ENCODE peak calls at places on chromosome 14, in four cellular contexts. Y is uterus, E is mucosa of descending colon, P is Caco-2. N is an unnamed sample.

GRCh38 chr14:80965041-80965440 is 9.6 kb downstream of the TSHR start:
- DNase-seq in E (no peak), Y (no peak), P (no peak), N (no peak)

GRCh38 chr14:88005978-88006851 is 1.3 kb downstream of the GPR65 start:
- DNase-seq in E (no peak), Y (no peak), P (no peak), N (no peak)

GRCh38 chr14:57390037-57390805 is at the start of gene NAA30:
- DNase-seq in Y (peak; percentile 90), E (peak; percentile 97), P (peak; percentile 96), N (peak; percentile 96)

GRCh38 chr14:27845241-27845850 is 921.2 kb upstream of the FOXG1 start:
- DNase-seq in P (no peak), Y (no peak), E (peak; percentile 43), N (peak; percentile 44)

GRCh38 chr14:57943541-57943940 is 77.6 kb upstream of the SLC35F4 start:
- DNase-seq in E (no peak), Y (no peak), P (no peak), N (no peak)

GRCh38 chr14:69439516-69440270 is 41.2 kb downstream of the SLC39A9 start:
- DNase-seq in E (no peak), Y (no peak), P (no peak), N (no peak)

GRCh38 chr14:93113678-93114067 is 2.1 kb downstream of the ITPK1 start:
- DNase-seq in Y (no peak), E (no peak), P (no peak), N (no peak)

GRCh38 chr14:63050694-63051093 is 5.4 kb upstream of the KCNH5 start:
- DNase-seq in P (no peak), E (no peak), Y (no peak), N (no peak)

GRCh38 chr14:35384386-35385041 is 20.0 kb downstream of the NFKBIA start:
- DNase-seq in E (peak; percentile 76), Y (peak; percentile 88), P (peak; percentile 46), N (peak; percentile 91)

GRCh38 chr14:91119556-91120311 is 5.9 kb downstream of the DGLUCY start:
- DNase-seq in P (no peak), E (no peak), Y (no peak), N (peak; percentile 80)

GRCh38 chr14:76377675-76378074 is 1.7 kb downstream of the ESRRB start:
- DNase-seq in P (no peak), Y (no peak), E (no peak), N (no peak)

GRCh38 chr14:52267501-52268190 is at the start of gene PTGDR:
- DNase-seq in Y (no peak), P (no peak), E (peak; percentile 87), N (peak; percentile 23)

GRCh38 chr14:96098309-96098998 is 59.3 kb downstream of the C14orf132 start:
- DNase-seq in P (peak; percentile 74), E (no peak), Y (peak; percentile 19), N (no peak)

GRCh38 chr14:64931123-64931522 is 11.4 kb downstream of the GPX2 start:
- DNase-seq in P (no peak), Y (no peak), E (no peak), N (no peak)

GRCh38 chr14:66105819-66106218 is 380.4 kb upstream of the CCDC196 start:
- DNase-seq in E (no peak), P (no peak), Y (no peak), N (no peak)

GRCh38 chr14:103594265-103594664 is 31.5 kb downstream of the COA8 start:
- DNase-seq in P (no peak), E (no peak), Y (no peak), N (no peak)

GRCh38 chr14:55600784-55601561 is 21.0 kb downstream of the KTN1 start:
- DNase-seq in P (no peak), E (no peak), Y (no peak), N (no peak)

GRCh38 chr14:34646570-34647255 is 16.8 kb upstream of the SNX6 start:
- DNase-seq in P (no peak), E (no peak), Y (no peak), N (no peak)

GRCh38 chr14:73393375-73393774 is 65.0 kb downstream of the NUMB start:
- DNase-seq in E (no peak), Y (no peak), P (no peak), N (no peak)

GRCh38 chr14:86003998-86004397 is 474.1 kb downstream of the FLRT2 start:
- DNase-seq in P (no peak), E (no peak), Y (no peak), N (no peak)

GRCh38 chr14:49991491-49991890 is 98.6 kb downstream of the ARF6 start:
- DNase-seq in E (no peak), Y (no peak), P (no peak), N (no peak)

GRCh38 chr14:60396718-60397343 is 89.0 kb downstream of the C14orf39 start:
- DNase-seq in Y (no peak), E (no peak), P (no peak), N (no peak)

GRCh38 chr14:44316647-44317432 is 190.2 kb downstream of the FSCB start:
- DNase-seq in Y (no peak), E (peak; percentile 31), P (peak; percentile 21), N (no peak)

GRCh38 chr14:93682459-93682858 is 105.8 kb downstream of the PRIMA1 start:
- DNase-seq in Y (no peak), P (no peak), E (no peak), N (no peak)

GRCh38 chr14:34710006-34710405 is 4.4 kb downstream of the CFL2 start:
- DNase-seq in Y (no peak), E (no peak), P (no peak), N (no peak)

GRCh38 chr14:88242426-88242825 is 80.6 kb downstream of the KCNK10 start:
- DNase-seq in E (no peak), P (no peak), Y (no peak), N (no peak)

GRCh38 chr14:106489112-106489881 is 962.9 kb downstream of the TMEM121 start:
- DNase-seq in P (no peak), E (no peak), Y (no peak), N (no peak)

GRCh38 chr14:102554835-102555819 is 37.3 kb upstream of the RCOR1 start:
- DNase-seq in P (no peak), Y (no peak), E (peak; percentile 77), N (peak; percentile 54)

GRCh38 chr14:64421166-64421565 is 33.0 kb downstream of the MTHFD1 start:
- DNase-seq in Y (no peak), P (no peak), E (no peak), N (peak; percentile 33)

GRCh38 chr14:100045687-100046344 is 19.4 kb upstream of the EVL start:
- DNase-seq in E (no peak), P (no peak), Y (no peak), N (no peak)

GRCh38 chr14:92108345-92109254 is 2.2 kb upstream of the ATXN3 start:
- DNase-seq in P (no peak), Y (no peak), E (no peak), N (no peak)

GRCh38 chr14:53955671-53956426 is 776 bp downstream of the BMP4 start:
- DNase-seq in P (peak; percentile 65), E (peak; percentile 81), Y (peak; percentile 72), N (peak; percentile 81)

GRCh38 chr14:57918791-57919190 is 52.9 kb upstream of the SLC35F4 start:
- DNase-seq in E (no peak), Y (no peak), P (no peak), N (no peak)

GRCh38 chr14:79415726-79416125 is 795.6 kb downstream of the DIO2 start:
- DNase-seq in Y (no peak), E (no peak), P (no peak), N (no peak)

GRCh38 chr14:36981832-36982528 is 190.4 kb downstream of the SLC25A21 start:
- DNase-seq in Y (no peak), P (no peak), E (no peak), N (no peak)

GRCh38 chr14:29865299-29865698 is 62.3 kb downstream of the PRKD1 start:
- DNase-seq in Y (no peak), E (no peak), P (no peak), N (no peak)

GRCh38 chr14:96421236-96421635 is 29.3 kb downstream of the AK7 start:
- DNase-seq in Y (no peak), P (no peak), E (no peak), N (no peak)

GRCh38 chr14:50038398-50039119 is 77.8 kb downstream of the VCPKMT start:
- DNase-seq in P (no peak), Y (peak; percentile 45), E (no peak), N (no peak)

GRCh38 chr14:99357856-99358390 is 85.9 kb upstream of the BCL11B start:
- DNase-seq in E (no peak), Y (no peak), P (no peak), N (no peak)